ENCODE peak calls at places on chromosomes 4 and X, in nine cellular contexts. One of them, this sample, is unnamed.

GRCh38 chr4:122117743-122118142 is 34.4 kb upstream of the BLTP1 start:
- DNase-seq in fibroblast of lung: peak; percentile 2
- DNase-seq in GM23338: no peak
- DNase-seq in testis: no peak
- DNase-seq in tibial artery: no peak
- DNase-seq in neural progenitor cell: no peak
- DNase-seq in neuronal stem cell: no peak
- DNase-seq in endodermal cell: no peak
- DNase-seq in right lobe of liver: no peak
- DNase-seq in this sample: no peak

GRCh38 chr4:141548791-141549190 is 87.6 kb upstream of the IL15 start:
- DNase-seq in fibroblast of lung: peak; percentile 33
- DNase-seq in GM23338: no peak
- DNase-seq in testis: no peak
- DNase-seq in tibial artery: no peak
- DNase-seq in neural progenitor cell: no peak
- DNase-seq in neuronal stem cell: no peak
- DNase-seq in endodermal cell: no peak
- DNase-seq in right lobe of liver: no peak
- DNase-seq in this sample: no peak

GRCh38 chrX:73913580-73913979 is 350.6 kb downstream of the CHIC1 start:
- DNase-seq in fibroblast of lung: peak; percentile 53
- DNase-seq in GM23338: no peak
- DNase-seq in testis: no peak
- DNase-seq in tibial artery: no peak
- DNase-seq in neural progenitor cell: no peak
- DNase-seq in neuronal stem cell: no peak
- DNase-seq in endodermal cell: no peak
- DNase-seq in right lobe of liver: peak; percentile 37
- DNase-seq in this sample: no peak

GRCh38 chr4:39730067-39730466 is 32.1 kb downstream of the UBE2K start:
- DNase-seq in fibroblast of lung: peak; percentile 47
- DNase-seq in GM23338: no peak
- DNase-seq in testis: no peak
- DNase-seq in tibial artery: no peak
- DNase-seq in neural progenitor cell: no peak
- DNase-seq in neuronal stem cell: no peak
- DNase-seq in endodermal cell: no peak
- DNase-seq in right lobe of liver: no peak
- DNase-seq in this sample: no peak

GRCh38 chr4:40458109-40458508 is 123.0 kb downstream of the CHRNA9 start:
- DNase-seq in fibroblast of lung: no peak
- DNase-seq in GM23338: no peak
- DNase-seq in testis: no peak
- DNase-seq in tibial artery: no peak
- DNase-seq in neural progenitor cell: no peak
- DNase-seq in neuronal stem cell: no peak
- DNase-seq in endodermal cell: no peak
- DNase-seq in right lobe of liver: no peak
- DNase-seq in this sample: no peak

GRCh38 chr4:107366900-107367299 is 330.8 kb upstream of the DKK2 start:
- DNase-seq in fibroblast of lung: no peak
- DNase-seq in GM23338: no peak
- DNase-seq in testis: no peak
- DNase-seq in tibial artery: no peak
- DNase-seq in neural progenitor cell: no peak
- DNase-seq in neuronal stem cell: no peak
- DNase-seq in endodermal cell: no peak
- DNase-seq in right lobe of liver: no peak
- DNase-seq in this sample: no peak

GRCh38 chr4:47368211-47368610 is 95.3 kb downstream of the COMMD8 start:
- DNase-seq in fibroblast of lung: no peak
- DNase-seq in GM23338: no peak
- DNase-seq in testis: no peak
- DNase-seq in tibial artery: no peak
- DNase-seq in neural progenitor cell: no peak
- DNase-seq in neuronal stem cell: no peak
- DNase-seq in endodermal cell: no peak
- DNase-seq in right lobe of liver: no peak
- DNase-seq in this sample: no peak

GRCh38 chrX:68681443-68681941 is 34.0 kb downstream of the STARD8 start:
- DNase-seq in fibroblast of lung: peak; percentile 86
- DNase-seq in GM23338: no peak
- DNase-seq in testis: no peak
- DNase-seq in tibial artery: no peak
- DNase-seq in neural progenitor cell: no peak
- DNase-seq in neuronal stem cell: no peak
- DNase-seq in endodermal cell: no peak
- DNase-seq in right lobe of liver: no peak
- DNase-seq in this sample: no peak

GRCh38 chr4:35365186-35365585 is 879.1 kb downstream of the ARAP2 start:
- DNase-seq in fibroblast of lung: no peak
- DNase-seq in GM23338: no peak
- DNase-seq in testis: no peak
- DNase-seq in tibial artery: no peak
- DNase-seq in neural progenitor cell: no peak
- DNase-seq in neuronal stem cell: no peak
- DNase-seq in endodermal cell: no peak
- DNase-seq in right lobe of liver: no peak
- DNase-seq in this sample: no peak

GRCh38 chr4:41751325-41752061 is 3.0 kb upstream of the PHOX2B start:
- DNase-seq in fibroblast of lung: no peak
- DNase-seq in GM23338: peak; percentile 62
- DNase-seq in testis: no peak
- DNase-seq in tibial artery: no peak
- DNase-seq in neural progenitor cell: peak; percentile 65
- DNase-seq in neuronal stem cell: peak; percentile 54
- DNase-seq in endodermal cell: peak; percentile 72
- DNase-seq in right lobe of liver: no peak
- DNase-seq in this sample: no peak

GRCh38 chr4:62490635-62491034 is 1290.5 kb downstream of the ADGRL3 start:
- DNase-seq in fibroblast of lung: no peak
- DNase-seq in GM23338: no peak
- DNase-seq in testis: no peak
- DNase-seq in tibial artery: no peak
- DNase-seq in neural progenitor cell: no peak
- DNase-seq in neuronal stem cell: no peak
- DNase-seq in endodermal cell: no peak
- DNase-seq in right lobe of liver: no peak
- DNase-seq in this sample: no peak

GRCh38 chrX:139844163-139844562 is 88.7 kb downstream of the ATP11C start:
- DNase-seq in fibroblast of lung: no peak
- DNase-seq in GM23338: no peak
- DNase-seq in testis: no peak
- DNase-seq in tibial artery: no peak
- DNase-seq in neural progenitor cell: no peak
- DNase-seq in neuronal stem cell: no peak
- DNase-seq in endodermal cell: no peak
- DNase-seq in right lobe of liver: no peak
- DNase-seq in this sample: no peak

GRCh38 chr4:67327245-67327860 is 217.9 kb downstream of the CENPC start:
- DNase-seq in fibroblast of lung: peak; percentile 34
- DNase-seq in GM23338: peak; percentile 91
- DNase-seq in testis: peak; percentile 75
- DNase-seq in tibial artery: peak; percentile 48
- DNase-seq in neural progenitor cell: peak; percentile 82
- DNase-seq in neuronal stem cell: peak; percentile 59
- DNase-seq in endodermal cell: peak; percentile 83
- DNase-seq in right lobe of liver: peak; percentile 54
- DNase-seq in this sample: no peak

GRCh38 chrX:132271330-132271729 is 52.1 kb upstream of the RAP2C start:
- DNase-seq in fibroblast of lung: no peak
- DNase-seq in GM23338: no peak
- DNase-seq in testis: no peak
- DNase-seq in tibial artery: peak; percentile 20
- DNase-seq in neural progenitor cell: no peak
- DNase-seq in neuronal stem cell: no peak
- DNase-seq in endodermal cell: no peak
- DNase-seq in right lobe of liver: no peak
- DNase-seq in this sample: no peak

GRCh38 chr4:4332529-4332928 is 42.5 kb downstream of the ZBTB49 start:
- DNase-seq in fibroblast of lung: no peak
- DNase-seq in GM23338: no peak
- DNase-seq in testis: no peak
- DNase-seq in tibial artery: no peak
- DNase-seq in neural progenitor cell: no peak
- DNase-seq in neuronal stem cell: no peak
- DNase-seq in endodermal cell: no peak
- DNase-seq in right lobe of liver: no peak
- DNase-seq in this sample: no peak

GRCh38 chr4:4328840-4329239 is 38.8 kb downstream of the ZBTB49 start:
- DNase-seq in fibroblast of lung: no peak
- DNase-seq in GM23338: no peak
- DNase-seq in testis: no peak
- DNase-seq in tibial artery: no peak
- DNase-seq in neural progenitor cell: no peak
- DNase-seq in neuronal stem cell: no peak
- DNase-seq in endodermal cell: peak; percentile 25
- DNase-seq in right lobe of liver: peak; percentile 4
- DNase-seq in this sample: no peak

GRCh38 chr4:4333265-4333706 is 43.2 kb downstream of the ZBTB49 start:
- DNase-seq in fibroblast of lung: peak; percentile 90
- DNase-seq in GM23338: no peak
- DNase-seq in testis: peak; percentile 66
- DNase-seq in tibial artery: no peak
- DNase-seq in neural progenitor cell: no peak
- DNase-seq in neuronal stem cell: no peak
- DNase-seq in endodermal cell: no peak
- DNase-seq in right lobe of liver: peak; percentile 75
- DNase-seq in this sample: no peak

GRCh38 chr4:4329496-4329895 is 39.4 kb downstream of the ZBTB49 start:
- DNase-seq in fibroblast of lung: no peak
- DNase-seq in GM23338: no peak
- DNase-seq in testis: no peak
- DNase-seq in tibial artery: no peak
- DNase-seq in neural progenitor cell: no peak
- DNase-seq in neuronal stem cell: no peak
- DNase-seq in endodermal cell: peak; percentile 8
- DNase-seq in right lobe of liver: no peak
- DNase-seq in this sample: peak; percentile 39

GRCh38 chr4:4330794-4331193 is 40.7 kb downstream of the ZBTB49 start:
- DNase-seq in fibroblast of lung: no peak
- DNase-seq in GM23338: no peak
- DNase-seq in testis: no peak
- DNase-seq in tibial artery: no peak
- DNase-seq in neural progenitor cell: no peak
- DNase-seq in neuronal stem cell: no peak
- DNase-seq in endodermal cell: no peak
- DNase-seq in right lobe of liver: no peak
- DNase-seq in this sample: no peak
- H3K4me1 ChIP-seq in fibroblast of lung: no peaks in the 10 kb centered on the region
- H3K4me1 ChIP-seq in GM23338: peaks cover 4% of the 10 kb centered on the region
- H3K4me1 ChIP-seq in testis: peaks cover 13% of the 10 kb centered on the region
- H3K4me1 ChIP-seq in tibial artery: no peaks in the 10 kb centered on the region
- H3K4me1 ChIP-seq in neural progenitor cell: no peaks in the 10 kb centered on the region
- H3K4me1 ChIP-seq in neuronal stem cell: no peaks in the 10 kb centered on the region
- H3K4me1 ChIP-seq in endodermal cell: no peaks in the 10 kb centered on the region
- H3K4me1 ChIP-seq in right lobe of liver: no peaks in the 10 kb centered on the region
- H3K4me1 ChIP-seq in this sample: no peaks in the 10 kb centered on the region

GRCh38 chr4:28093071-28093470 is 1232.4 kb downstream of the STIM2 start:
- DNase-seq in fibroblast of lung: no peak
- DNase-seq in GM23338: no peak
- DNase-seq in testis: no peak
- DNase-seq in tibial artery: no peak
- DNase-seq in neural progenitor cell: no peak
- DNase-seq in neuronal stem cell: no peak
- DNase-seq in endodermal cell: no peak
- DNase-seq in right lobe of liver: no peak
- DNase-seq in this sample: no peak
- H3K27ac ChIP-seq in fibroblast of lung: no peak overlapping the region
- H3K27ac ChIP-seq in GM23338: no peak overlapping the region
- H3K27ac ChIP-seq in testis: no peak overlapping the region
- H3K27ac ChIP-seq in tibial artery: no peak overlapping the region
- H3K27ac ChIP-seq in neural progenitor cell: no peak overlapping the region
- H3K27ac ChIP-seq in neuronal stem cell: no peak overlapping the region
- H3K27ac ChIP-seq in endodermal cell: no peak overlapping the region
- H3K27ac ChIP-seq in right lobe of liver: no peak overlapping the region
- H3K27ac ChIP-seq in this sample: no peak overlapping the region

DNA sequence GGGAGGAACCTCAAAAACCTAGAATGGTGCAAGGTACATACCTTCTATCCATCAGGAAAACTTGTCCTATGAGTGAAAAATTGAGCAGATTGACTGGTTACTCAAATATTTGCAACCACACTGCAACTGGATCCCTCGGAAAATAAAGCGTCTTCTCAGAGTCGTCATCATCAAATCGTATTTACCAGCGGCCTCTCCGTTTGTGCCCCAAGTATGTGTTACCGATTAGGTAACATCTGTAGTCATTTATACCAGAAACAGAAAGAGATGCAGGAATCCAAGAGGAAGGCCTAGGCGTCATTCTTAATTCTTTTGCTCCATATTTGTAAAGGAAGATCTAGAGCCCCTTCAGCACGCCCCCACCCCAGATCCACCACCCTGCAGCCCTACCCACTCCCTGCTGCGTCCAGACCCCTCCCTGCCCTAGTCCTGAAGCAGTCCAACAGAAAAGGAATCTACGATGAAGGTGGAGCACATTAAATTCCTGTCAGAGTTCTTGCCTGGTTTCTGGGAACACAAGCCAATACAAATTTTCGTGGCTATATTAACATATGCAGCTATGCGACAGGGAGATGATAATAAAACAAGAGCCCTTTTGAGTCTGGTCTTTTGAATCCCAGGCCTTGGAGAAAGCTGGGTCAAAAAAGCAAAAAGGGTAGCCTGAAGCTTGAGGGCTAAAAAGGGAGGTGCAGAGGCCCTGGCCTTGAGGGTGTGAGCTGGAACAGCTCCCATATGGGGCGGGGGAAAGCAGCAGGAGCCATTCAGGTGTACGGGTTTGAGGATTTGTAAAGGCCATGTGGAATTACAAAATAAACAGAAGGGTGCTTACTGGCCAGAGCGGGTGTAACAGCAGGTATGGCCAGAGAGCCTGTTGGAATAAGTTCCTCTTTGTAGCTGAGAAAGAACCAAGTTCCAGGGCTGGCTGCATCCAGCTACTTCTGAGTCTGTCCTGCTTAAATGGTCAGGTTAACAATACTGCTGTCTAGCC is 77.0 kb downstream of the ZNF827 start:
- DNase-seq in fibroblast of lung: peak; percentile 74
- DNase-seq in GM23338: peak; percentile 35
- DNase-seq in testis: no peak
- DNase-seq in tibial artery: no peak
- DNase-seq in neural progenitor cell: no peak
- DNase-seq in neuronal stem cell: no peak
- DNase-seq in endodermal cell: no peak
- DNase-seq in right lobe of liver: no peak
- DNase-seq in this sample: no peak
- H3K36me3 ChIP-seq in fibroblast of lung: no peaks in the 10 kb centered on the region
- H3K36me3 ChIP-seq in GM23338: peaks cover 17% of the 10 kb centered on the region
- H3K36me3 ChIP-seq in testis: no peaks in the 10 kb centered on the region
- H3K36me3 ChIP-seq in tibial artery: no peaks in the 10 kb centered on the region
- H3K36me3 ChIP-seq in neural progenitor cell: no peaks in the 10 kb centered on the region
- H3K36me3 ChIP-seq in neuronal stem cell: no peaks in the 10 kb centered on the region
- H3K36me3 ChIP-seq in endodermal cell: peaks cover 50% of the 10 kb centered on the region
- H3K36me3 ChIP-seq in right lobe of liver: no peaks in the 10 kb centered on the region
- H3K36me3 ChIP-seq in this sample: no peaks in the 10 kb centered on the region

DNA sequence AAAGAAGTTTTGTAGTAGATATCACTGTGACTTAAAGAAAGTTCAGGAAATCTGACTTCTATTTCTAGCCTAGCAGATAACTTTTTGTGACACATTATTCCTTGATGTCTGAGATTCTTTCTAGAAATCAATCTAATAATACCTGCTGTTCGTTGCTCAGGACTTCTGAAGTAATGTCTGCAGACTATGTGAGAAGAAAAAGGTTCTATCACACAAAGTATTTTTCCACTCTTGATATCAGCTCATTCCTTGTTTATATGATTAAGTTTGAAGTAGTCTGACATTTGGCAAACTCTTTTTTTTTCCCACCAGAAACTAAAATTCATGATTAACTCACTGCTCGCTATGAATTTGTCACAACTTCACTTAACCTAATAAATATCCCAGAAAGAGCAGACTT is 56.6 kb downstream of the TLL1 start:
- DNase-seq in fibroblast of lung: no peak
- DNase-seq in GM23338: no peak
- DNase-seq in testis: no peak
- DNase-seq in tibial artery: no peak
- DNase-seq in neural progenitor cell: no peak
- DNase-seq in neuronal stem cell: no peak
- DNase-seq in endodermal cell: no peak
- DNase-seq in right lobe of liver: no peak
- DNase-seq in this sample: no peak
- H3K4me1 ChIP-seq in fibroblast of lung: no peaks in the 10 kb centered on the region
- H3K4me1 ChIP-seq in GM23338: peaks cover 31% of the 10 kb centered on the region
- H3K4me1 ChIP-seq in testis: no peaks in the 10 kb centered on the region
- H3K4me1 ChIP-seq in tibial artery: no peaks in the 10 kb centered on the region
- H3K4me1 ChIP-seq in neural progenitor cell: no peaks in the 10 kb centered on the region
- H3K4me1 ChIP-seq in neuronal stem cell: no peaks in the 10 kb centered on the region
- H3K4me1 ChIP-seq in endodermal cell: no peaks in the 10 kb centered on the region
- H3K4me1 ChIP-seq in right lobe of liver: no peaks in the 10 kb centered on the region
- H3K4me1 ChIP-seq in this sample: no peaks in the 10 kb centered on the region